ENCODE peak calls at places on chromosomes 1 and 21, in five cellular contexts. F is heart left ventricle, R is NB4, Q is left ventricle myocardium inferior, A is astrocyte of the spinal cord. K is an unnamed sample.

GRCh38 chr1:204711947-204712701 is 26.6 kb upstream of the LRRN2 start:
- DNase-seq in F (peak), A (no peak), Q (peak), R (no peak), K (no peak)

GRCh38 chr1:15573477-15573876 is 11.4 kb downstream of the AGMAT start:
- DNase-seq in F (no peak), Q (no peak), A (peak), R (no peak), K (peak)

GRCh38 chr1:48931571-48932251 is 155.0 kb upstream of the BEND5 start:
- DNase-seq in R (no peak), F (no peak), Q (no peak), A (peak), K (peak)

GRCh38 chr1:196516373-196516772 is 91.9 kb downstream of the KCNT2 start:
- DNase-seq in Q (no peak), A (peak), F (no peak), R (no peak), K (no peak)

GRCh38 chr1:245258271-245258920 is 103.6 kb downstream of the KIF26B start:
- DNase-seq in Q (no peak), A (no peak), F (no peak), R (no peak), K (no peak)

GRCh38 chr1:154998818-154999650 is 3.6 kb upstream of the ZBTB7B start:
- DNase-seq in F (peak), Q (peak), A (peak), R (peak), K (peak)

GRCh38 chr1:24027838-24028468 is 47.8 kb upstream of the SRSF10 start:
- DNase-seq in A (peak), F (no peak), R (peak), Q (no peak), K (peak)

GRCh38 chr21:16554522-16554921 is 824.7 kb downstream of the USP25 start:
- DNase-seq in A (no peak), R (no peak), Q (peak), F (no peak), K (no peak)

GRCh38 chr21:29302340-29302991 is 3.7 kb downstream of the BACH1 start:
- DNase-seq in Q (no peak), F (no peak), R (no peak), A (no peak), K (peak)

GRCh38 chr1:42551150-42551549 is 88.1 kb downstream of the CCDC30 start:
- DNase-seq in F (no peak), R (peak), Q (no peak), A (no peak), K (no peak)

GRCh38 chr1:48675251-48675650 is 101.4 kb downstream of the BEND5 start:
- DNase-seq in R (no peak), Q (no peak), A (peak), F (no peak), K (no peak)

GRCh38 chr1:157496121-157496526 is 56.2 kb downstream of the FCRL5 start:
- DNase-seq in A (peak), R (peak), Q (no peak), F (no peak), K (peak)

GRCh38 chr1:147223740-147224615 is 1.2 kb downstream of the FMO5 start:
- DNase-seq in F (no peak), R (no peak), Q (no peak), A (no peak), K (no peak)

GRCh38 chr1:4787551-4787950 is 133.1 kb downstream of the AJAP1 start:
- DNase-seq in R (no peak), A (no peak), F (no peak), Q (no peak), K (no peak)

GRCh38 chr21:38797470-38797869 is 8.3 kb upstream of the ETS2 start:
- DNase-seq in Q (no peak), F (no peak), A (no peak), R (peak), K (no peak)

GRCh38 chr1:226309398-226310122 is 596 bp upstream of the LIN9 start:
- DNase-seq in A (no peak), F (peak), Q (peak), R (no peak), K (peak)

GRCh38 chr1:58768971-58769808 is 14.7 kb downstream of the JUN start:
- DNase-seq in R (peak), Q (peak), A (peak), F (peak), K (peak)

GRCh38 chr1:70353641-70354331 is 736 bp downstream of the ANKRD13C start:
- DNase-seq in F (no peak), R (peak), A (peak), Q (no peak), K (peak)

GRCh38 chr1:165315481-165315880 is 41.0 kb downstream of the LMX1A start:
- DNase-seq in R (peak), Q (no peak), F (no peak), A (no peak), K (no peak)

GRCh38 chr21:16159213-16159970 is 429.6 kb downstream of the USP25 start:
- DNase-seq in A (peak), F (no peak), Q (no peak), R (no peak), K (no peak)

GRCh38 chr21:25115021-25115420 is 492.3 kb downstream of the MRPL39 start:
- DNase-seq in Q (no peak), A (no peak), R (no peak), F (no peak), K (peak)

GRCh38 chr1:19229229-19229628 is 19.2 kb upstream of the UBR4 start:
- DNase-seq in F (no peak), Q (no peak), R (no peak), A (no peak), K (no peak)

GRCh38 chr1:172321429-172321828 is 99.1 kb upstream of the C1orf105 start:
- DNase-seq in A (peak), R (no peak), F (no peak), Q (no peak), K (peak)

GRCh38 chr1:209659909-209660308 is 7.7 kb upstream of the LAMB3 start:
- DNase-seq in Q (no peak), R (peak), A (no peak), F (no peak), K (no peak)

GRCh38 chr1:67052741-67053534 is 1.0 kb downstream of the SLC35D1 start:
- DNase-seq in R (peak), A (peak), Q (peak), F (peak), K (peak)

GRCh38 chr1:201630582-201630981 is 91.7 kb downstream of the NAV1 start:
- DNase-seq in A (no peak), R (no peak), Q (no peak), F (no peak), K (no peak)

GRCh38 chr21:41973427-41973831 is 19.6 kb upstream of the C2CD2 start:
- DNase-seq in R (no peak), Q (no peak), A (no peak), F (peak), K (no peak)

GRCh38 chr21:45537111-45537745 is 5.0 kb downstream of the SLC19A1 start:
- DNase-seq in R (no peak), Q (peak), F (peak), A (no peak), K (no peak)

GRCh38 chr1:59819566-59820438 is 5.1 kb downstream of the HOOK1 start:
- DNase-seq in F (no peak), Q (no peak), A (no peak), R (no peak), K (no peak)

GRCh38 chr1:10633416-10633815 is 158.7 kb downstream of the PEX14 start:
- DNase-seq in A (no peak), R (no peak), Q (no peak), F (no peak), K (no peak)

GRCh38 chr1:1799716-1800115 is 21.4 kb upstream of the NADK start:
- DNase-seq in Q (no peak), F (no peak), A (no peak), R (no peak), K (no peak)

GRCh38 chr1:197838836-197839235 is 63.6 kb upstream of the DENND1B start:
- DNase-seq in R (peak), Q (no peak), A (peak), F (no peak), K (peak)

GRCh38 chr1:39737546-39738169 is 1.0 kb upstream of the PPIE start:
- DNase-seq in R (no peak), F (no peak), A (peak), Q (no peak), K (no peak)

GRCh38 chr1:53063744-53064515 is 1.9 kb downstream of the PODN start:
- DNase-seq in A (no peak), F (no peak), R (no peak), Q (peak), K (no peak)

DNA sequence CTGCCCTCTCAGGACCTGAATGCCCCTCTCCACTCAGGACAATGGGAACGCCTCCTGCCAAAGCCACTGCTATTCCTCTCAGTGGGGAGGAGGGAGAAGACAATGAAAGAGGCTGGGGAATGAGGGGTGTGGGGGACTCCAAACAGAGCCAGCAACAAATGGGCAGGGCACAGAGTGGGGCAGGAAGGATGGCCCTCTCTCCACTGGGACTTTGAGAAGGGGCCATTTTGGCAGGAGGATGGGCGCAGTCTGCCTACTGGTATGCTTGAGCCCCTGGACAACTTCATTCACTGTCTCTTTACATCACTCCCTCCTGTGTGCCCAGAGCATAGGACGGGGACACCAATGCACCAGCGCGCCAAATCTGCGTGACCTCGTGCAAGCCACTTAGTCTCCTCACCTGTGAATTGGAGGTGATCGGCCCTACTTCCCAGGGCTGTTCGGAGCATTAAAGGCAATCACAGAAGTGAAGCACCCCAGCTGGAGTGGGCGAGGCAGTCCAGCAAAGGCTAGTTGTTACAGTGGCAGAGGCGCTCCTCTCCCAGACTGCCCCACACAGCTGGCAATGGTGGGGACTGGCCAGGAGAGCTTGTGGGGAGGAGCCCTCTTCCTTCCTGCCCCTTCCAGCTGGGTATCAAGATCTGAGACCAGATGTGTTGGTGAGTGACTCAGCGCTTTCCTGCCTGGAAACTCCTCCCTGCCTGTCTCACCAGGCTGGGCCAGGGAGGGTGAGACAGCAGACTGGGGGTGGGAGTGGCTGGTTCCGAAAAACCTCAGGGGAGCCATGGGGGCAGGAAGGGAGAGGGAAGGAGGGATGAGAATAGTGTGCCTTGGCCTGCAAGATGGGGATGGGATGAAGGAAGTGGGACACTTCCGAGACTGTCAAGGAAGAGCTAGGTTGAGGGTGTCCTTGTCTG is 22.4 kb upstream of the SYNC start:
- DNase-seq in A (peak), F (peak), R (peak), Q (peak), K (peak)
- TF ChIP-seq CTCF in A (no peak), F (no peak), R (no peak), Q (no peak), K (no peak)

DNA sequence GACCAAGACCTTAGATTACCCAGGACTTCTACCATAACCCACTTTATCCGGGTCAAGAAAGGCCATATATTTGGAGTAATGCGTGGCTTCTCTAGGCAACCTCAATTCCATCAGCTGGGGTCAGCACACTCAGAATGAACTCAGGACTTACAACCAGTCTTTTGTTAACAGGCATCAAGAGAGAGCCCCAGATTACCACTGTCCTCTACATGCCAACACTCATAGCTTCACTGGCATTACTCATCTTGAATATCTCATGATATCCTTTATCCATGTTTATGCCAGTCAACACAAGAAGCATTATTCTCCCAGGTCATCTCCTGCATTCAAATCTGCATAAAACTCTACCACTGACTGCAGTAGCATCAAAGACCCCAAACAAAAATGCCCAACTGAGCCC is 6.6 kb upstream of the FCGR2A start:
- DNase-seq in A (no peak), Q (no peak), F (no peak), R (no peak), K (no peak)
- H3K4me3 ChIP-seq in A (no peak), Q (no peak), F (no peak), R (no peak), K (no peak)

GRCh38 chr1:110765640-110766335 is 91.0 kb upstream of the KCNA3 start:
- DNase-seq in A (peak), Q (no peak), F (peak), R (peak), K (peak)
- TF ChIP-seq CTCF in A (peak), Q (peak), F (peak), R (peak), K (peak)

GRCh38 chr1:151970641-151971040 is 23.0 kb downstream of the S100A10 start:
- DNase-seq in Q (no peak), A (no peak), R (peak), F (no peak), K (peak)

GRCh38 chr1:151975311-151976014 is 18.2 kb downstream of the S100A10 start:
- DNase-seq in R (no peak), Q (no peak), A (no peak), F (no peak), K (no peak)

GRCh38 chr1:151976015-151976343 is 17.7 kb downstream of the S100A10 start:
- DNase-seq in R (no peak), Q (no peak), A (no peak), F (no peak), K (no peak)

GRCh38 chr1:151970128-151970527 is 23.5 kb downstream of the S100A10 start:
- DNase-seq in Q (no peak), F (no peak), R (no peak), A (no peak), K (no peak)

DNA sequence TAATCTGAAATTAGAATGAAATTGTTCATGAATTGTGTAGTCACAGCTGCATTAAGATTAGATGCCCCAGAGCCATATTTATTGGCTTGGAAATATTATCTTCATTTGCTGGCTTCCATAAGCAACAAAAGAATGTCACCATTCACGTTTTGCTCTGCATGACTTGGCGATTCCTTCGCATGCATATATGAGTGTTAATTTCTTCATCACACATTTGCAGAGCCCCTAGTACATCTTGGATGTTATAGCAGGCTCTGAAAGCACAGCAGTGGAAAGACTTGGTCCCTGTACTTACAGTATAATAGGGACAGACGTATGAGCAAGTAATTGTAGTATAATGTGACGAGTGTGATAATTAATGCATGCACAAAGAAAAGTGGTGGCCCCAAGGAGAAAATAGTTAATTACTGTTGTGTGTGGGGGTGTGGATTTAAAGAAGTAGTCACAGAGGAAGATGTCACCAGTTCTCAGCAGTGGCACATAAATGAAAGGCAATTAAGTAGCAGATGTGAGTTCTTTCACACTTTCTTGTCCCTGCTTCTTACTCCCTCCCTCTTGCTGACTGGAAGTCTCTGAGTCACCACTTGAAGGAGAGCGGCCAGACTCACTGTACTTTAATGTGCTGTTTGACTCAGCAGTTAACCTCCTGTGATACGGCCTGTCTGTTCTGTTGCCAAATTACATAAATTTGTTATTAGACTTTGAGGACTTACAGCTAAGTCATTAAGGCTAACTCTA is 21.0 kb downstream of the S100A10 start:
- DNase-seq in R (peak), F (no peak), Q (no peak), A (peak), K (peak)
- H3K4me3 ChIP-seq in R (no peak), F (no peak), Q (no peak), A (no peak), K (no peak)

GRCh38 chr1:54406339-54407181 is at the start of gene SSBP3:
- DNase-seq in A (peak), R (peak), F (peak), Q (peak), K (peak)
- TF ChIP-seq CTCF in A (no peak), R (no peak), F (no peak), Q (peak), K (no peak)

GRCh38 chr1:179143332-179143731 is 61.5 kb downstream of the TOR3A start:
- DNase-seq in R (no peak), F (no peak), Q (no peak), A (peak), K (peak)

GRCh38 chr1:179141592-179142244 is 59.8 kb downstream of the TOR3A start:
- DNase-seq in R (no peak), A (peak), F (no peak), Q (no peak), K (peak)

GRCh38 chr1:179142889-179143299 is 61.0 kb downstream of the TOR3A start:
- DNase-seq in R (peak), Q (no peak), F (no peak), A (peak), K (peak)

DNA sequence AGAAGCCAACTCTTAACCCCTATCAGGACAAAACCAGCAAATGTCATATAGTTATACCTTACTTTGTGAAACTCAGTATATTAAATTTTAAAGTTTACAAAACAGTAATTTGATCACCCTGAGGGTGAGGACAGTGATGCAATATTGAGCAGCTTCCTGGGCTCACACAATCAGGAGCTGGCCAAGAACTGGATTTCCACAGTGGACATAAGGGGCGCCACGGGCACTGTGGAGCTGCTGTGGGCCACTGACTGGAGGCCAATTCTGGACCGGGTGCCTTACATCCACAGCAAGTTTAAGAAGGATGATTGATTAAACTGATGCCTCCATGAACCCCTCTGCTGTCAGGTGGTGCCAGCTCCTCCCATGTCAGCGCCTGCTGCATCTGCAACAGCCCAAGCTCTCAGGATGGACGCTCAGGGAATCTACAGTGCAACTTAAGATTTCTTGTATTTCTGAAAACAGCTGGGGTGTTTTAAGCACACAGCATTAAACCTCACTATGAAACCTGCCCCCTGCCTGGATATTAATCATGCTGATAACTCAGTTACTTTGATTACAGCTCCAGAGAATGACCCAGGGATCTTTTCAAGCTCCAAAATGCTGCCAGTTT is 55.9 kb downstream of the TOR3A start:
- DNase-seq in Q (no peak), R (no peak), F (no peak), A (no peak), K (peak)
- H3K4me3 ChIP-seq in Q (no peak), R (no peak), F (no peak), A (no peak), K (peak)

DNA sequence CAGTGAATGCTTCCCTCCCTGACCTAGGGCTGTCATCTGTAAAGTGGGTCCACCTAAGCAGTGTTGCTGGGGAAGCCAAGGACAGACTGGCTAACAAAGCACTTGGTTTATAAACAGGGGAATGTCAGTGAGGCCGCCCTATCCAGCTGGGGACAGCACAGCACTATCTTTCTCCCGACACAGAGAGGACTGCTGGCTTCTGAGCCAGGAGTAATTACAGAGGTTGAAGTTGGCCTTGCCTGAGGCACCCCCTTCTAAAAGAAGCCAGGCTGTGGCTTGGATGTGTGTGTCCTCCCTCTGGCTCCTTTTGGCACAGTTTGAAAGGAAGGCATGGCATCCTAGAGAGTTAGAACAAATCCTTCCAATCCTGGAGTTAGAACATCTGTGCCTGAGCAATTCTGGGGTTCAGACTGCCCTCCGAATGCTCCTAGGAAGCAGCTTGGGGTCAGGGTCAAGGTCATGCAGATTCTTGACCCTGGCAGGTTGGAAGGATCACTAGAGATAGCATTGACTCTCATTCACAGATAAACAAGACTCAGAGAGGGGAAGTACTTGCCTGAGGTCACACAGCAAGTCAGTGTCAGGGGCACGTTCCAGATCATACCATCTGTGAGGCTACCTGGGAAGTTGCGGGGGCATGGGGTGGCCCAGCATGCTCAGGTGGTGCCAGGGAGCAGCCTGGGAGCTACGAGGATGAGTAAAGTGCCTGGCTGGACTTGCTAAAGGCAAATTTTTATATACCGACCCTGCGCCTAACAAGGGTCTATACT is 1.3 kb upstream of the LDLRAP1 start:
- DNase-seq in F (no peak), R (no peak), Q (no peak), A (no peak), K (no peak)
- TF ChIP-seq CTCF in F (no peak), R (no peak), Q (no peak), A (no peak), K (no peak)

GRCh38 chr1:64469614-64469976 is 334 bp upstream of the CACHD1 start:
- DNase-seq in F (no peak), Q (peak), R (no peak), A (peak), K (no peak)
- H3K4me3 ChIP-seq in F (peak), Q (peak), R (no peak), A (peak), K (peak)

K was measured in fibroblast of the aortic adventitia.